ENCODE peak calls at places on chromosomes 13 and 19, in seven cellular contexts. R is fibroblast of pulmonary artery, Q is left cardiac atrium, T is GM04504, O is substantia nigra, H is T-cell, I is lung microvascular endothelial cell. N is an unnamed sample.

GRCh38 chr19:40530091-40530901 is 46.4 kb upstream of the SHKBP1 start:
- DNase-seq in R (no peak), Q (no peak), T (no peak), O (peak; percentile 36), H (no peak), I (peak; percentile 24), N (no peak)

GRCh38 chr19:21202865-21203494 is 61.1 kb downstream of the ZNF431 start:
- DNase-seq in R (peak; percentile 29), Q (no peak), T (peak; percentile 12), O (peak; percentile 32), H (peak; percentile 2), I (peak; percentile 20), N (no peak)

GRCh38 chr13:28353679-28354078 is 141.2 kb downstream of the FLT1 start:
- DNase-seq in R (no peak), Q (no peak), T (no peak), O (no peak), H (no peak), I (peak; percentile 90), N (no peak)

GRCh38 chr19:44748426-44749254 is at the start of gene BCL3:
- DNase-seq in R (peak; percentile 80), Q (peak; percentile 89), T (peak; percentile 54), O (peak; percentile 42), H (peak; percentile 59), I (peak; percentile 53), N (peak; percentile 60)

GRCh38 chr13:49641810-49642291 is 13.5 kb downstream of the ARL11 start:
- DNase-seq in R (peak; percentile 91), Q (peak; percentile 58), T (peak; percentile 62), O (peak; percentile 24), H (no peak), I (no peak), N (no peak)

GRCh38 chr19:6590458-6591319 is at the start of gene CD70:
- DNase-seq in R (no peak), Q (no peak), T (no peak), O (no peak), H (peak; percentile 20), I (peak; percentile 8), N (no peak)

GRCh38 chr19:35260694-35261304 is 8.0 kb upstream of the USF2 start:
- DNase-seq in R (no peak), Q (no peak), T (no peak), O (no peak), H (no peak), I (no peak), N (no peak)

GRCh38 chr19:44988896-44989563 is 12.2 kb upstream of the RELB start:
- DNase-seq in R (peak; percentile 75), Q (peak; percentile 76), T (peak; percentile 17), O (peak; percentile 50), H (peak; percentile 59), I (peak; percentile 75), N (no peak)

GRCh38 chr19:16605115-16605514 is 22.9 kb downstream of the MED26 start:
- DNase-seq in R (no peak), Q (no peak), T (no peak), O (no peak), H (no peak), I (no peak), N (no peak)

GRCh38 chr13:114067381-114067885 is 65.0 kb downstream of the RASA3 start:
- DNase-seq in R (peak; percentile 29), Q (no peak), T (peak; percentile 78), O (no peak), H (peak; percentile 15), I (no peak), N (no peak)

GRCh38 chr19:41341669-41342490 is 11.8 kb downstream of the TGFB1 start:
- DNase-seq in R (no peak), Q (no peak), T (no peak), O (no peak), H (no peak), I (no peak), N (no peak)

GRCh38 chr13:48156466-48156865 is 61.6 kb upstream of the MED4 start:
- DNase-seq in R (no peak), Q (peak; percentile 33), T (no peak), O (peak; percentile 4), H (peak; percentile 76), I (no peak), N (no peak)

GRCh38 chr13:24153979-24154378 is 6.5 kb upstream of the SPATA13 start:
- DNase-seq in R (no peak), Q (no peak), T (no peak), O (no peak), H (no peak), I (no peak), N (no peak)

GRCh38 chr13:51315658-51316057 is 23.8 kb upstream of the SERPINE3 start:
- DNase-seq in R (no peak), Q (no peak), T (no peak), O (no peak), H (no peak), I (no peak), N (no peak)

GRCh38 chr13:38763446-38764381 is 76.8 kb downstream of the FREM2 start:
- DNase-seq in R (peak; percentile 60), Q (no peak), T (peak; percentile 0), O (peak; percentile 39), H (no peak), I (peak; percentile 32), N (no peak)

GRCh38 chr13:97273341-97273831 is 51.3 kb downstream of the MBNL2 start:
- DNase-seq in R (no peak), Q (no peak), T (no peak), O (no peak), H (no peak), I (no peak), N (no peak)

GRCh38 chr13:28413999-28414398 is 80.9 kb downstream of the FLT1 start:
- DNase-seq in R (no peak), Q (no peak), T (no peak), O (no peak), H (no peak), I (no peak), N (no peak)

GRCh38 chr13:49643003-49643651 is 14.8 kb downstream of the ARL11 start:
- DNase-seq in R (no peak), Q (no peak), T (no peak), O (no peak), H (no peak), I (no peak), N (no peak)

GRCh38 chr13:76522083-76522755 is 364.0 kb downstream of the KCTD12 start:
- DNase-seq in R (peak; percentile 43), Q (no peak), T (no peak), O (no peak), H (no peak), I (no peak), N (no peak)

GRCh38 chr13:20960663-20961309 is 58.2 kb upstream of the XPO4 start:
- DNase-seq in R (no peak), Q (no peak), T (no peak), O (no peak), H (no peak), I (peak; percentile 59), N (no peak)

GRCh38 chr19:15280915-15281683 is 48.9 kb upstream of the EPHX3 start:
- DNase-seq in R (peak; percentile 89), Q (peak; percentile 89), T (peak; percentile 77), O (peak; percentile 86), H (no peak), I (peak; percentile 78), N (no peak)

GRCh38 chr13:26881154-26881553 is 120.6 kb upstream of the GPR12 start:
- DNase-seq in R (peak; percentile 41), Q (peak; percentile 41), T (peak; percentile 10), O (no peak), H (no peak), I (peak; percentile 95), N (no peak)

GRCh38 chr19:4019578-4019977 is 12.0 kb downstream of the PIAS4 start:
- DNase-seq in R (no peak), Q (no peak), T (no peak), O (no peak), H (no peak), I (no peak), N (no peak)

GRCh38 chr13:100230813-100231575 is 142.1 kb downstream of the PCCA start:
- DNase-seq in R (no peak), Q (no peak), T (no peak), O (no peak), H (no peak), I (no peak), N (no peak)

GRCh38 chr13:84553252-84553651 is 671.0 kb upstream of the SLITRK1 start:
- DNase-seq in R (peak; percentile 1), Q (no peak), T (no peak), O (no peak), H (no peak), I (no peak), N (no peak)

GRCh38 chr19:13506550-13506878 is 235 bp upstream of the CACNA1A start:
- DNase-seq in R (no peak), Q (no peak), T (no peak), O (no peak), H (no peak), I (no peak), N (no peak)

GRCh38 chr13:107827840-107828549 is 387.3 kb downstream of the LIG4 start:
- DNase-seq in R (no peak), Q (no peak), T (no peak), O (no peak), H (no peak), I (no peak), N (no peak)

N was measured in T1000.